ENCODE peak calls at places on chromosomes 12 and 14, in five cellular contexts. S is suprapubic skin, A is H9, Q is H1, I is psoas muscle. E is an unnamed sample.

GRCh38 chr12:116332705-116333380 is 55.4 kb upstream of the MED13L start:
- DNase-seq in S (no peak), I (no peak), A (no peak), Q (no peak), E (no peak)

GRCh38 chr12:74747305-74747704 is 209.7 kb downstream of the ATXN7L3B start:
- DNase-seq in S (no peak), A (no peak), Q (no peak), I (no peak), E (no peak)

GRCh38 chr14:69693145-69693544 is 73.8 kb upstream of the SRSF5 start:
- DNase-seq in I (no peak), Q (no peak), A (no peak), S (no peak), E (no peak)

GRCh38 chr12:3680919-3681594 is 71.9 kb downstream of the CRACR2A start:
- DNase-seq in Q (no peak), I (peak; percentile 74), A (no peak), S (no peak), E (no peak)

GRCh38 chr12:47387991-47388390 is 308.2 kb upstream of the AMIGO2 start:
- DNase-seq in I (no peak), S (no peak), Q (no peak), A (no peak), E (no peak)

GRCh38 chr12:27220988-27221345 is 23.1 kb upstream of the STK38L start:
- DNase-seq in I (no peak), Q (no peak), S (no peak), A (no peak), E (no peak)

GRCh38 chr12:82299617-82300016 is 58.6 kb downstream of the CCDC59 start:
- DNase-seq in S (no peak), I (no peak), A (no peak), Q (no peak), E (no peak)

GRCh38 chr12:53290661-53291060 is 4.7 kb upstream of the PFDN5 start:
- DNase-seq in I (no peak), A (no peak), S (no peak), Q (no peak), E (no peak)

GRCh38 chr12:106145539-106146447 is 7.0 kb upstream of the NUAK1 start:
- DNase-seq in A (peak; percentile 27), Q (no peak), S (no peak), I (no peak), E (no peak)

GRCh38 chr12:94100254-94100653 is 48.1 kb upstream of the PLXNC1 start:
- DNase-seq in Q (no peak), I (peak; percentile 61), S (no peak), A (no peak), E (peak; percentile 9)

GRCh38 chr12:69435644-69436043 is 34.5 kb upstream of the FRS2 start:
- DNase-seq in A (no peak), I (no peak), S (no peak), Q (no peak), E (no peak)

GRCh38 chr14:75277796-75278421 is 719 bp upstream of the FOS start:
- DNase-seq in A (no peak), I (no peak), S (no peak), Q (no peak), E (no peak)

GRCh38 chr12:49357099-49357678 is 10.1 kb upstream of the SPATS2 start:
- DNase-seq in Q (no peak), S (no peak), A (no peak), I (no peak), E (no peak)

GRCh38 chr12:47931187-47931586 is 26.4 kb upstream of the VDR start:
- DNase-seq in A (no peak), I (no peak), S (no peak), Q (no peak), E (no peak)

GRCh38 chr14:102697125-102697900 is 79.9 kb upstream of the TRAF3 start:
- DNase-seq in S (no peak), I (no peak), A (no peak), Q (no peak), E (no peak)

GRCh38 chr14:102530828-102531478 is 21.4 kb upstream of the ANKRD9 start:
- DNase-seq in Q (no peak), A (no peak), S (no peak), I (no peak), E (no peak)

GRCh38 chr12:82524636-82525035 is 162.1 kb upstream of the TMTC2 start:
- DNase-seq in Q (no peak), I (no peak), A (no peak), S (no peak), E (no peak)

GRCh38 chr12:66405395-66405794 is 103.1 kb downstream of the HELB start:
- DNase-seq in Q (no peak), A (no peak), I (no peak), S (no peak), E (no peak)

GRCh38 chr12:10033783-10034381 is 3.4 kb downstream of the CLEC9A start:
- DNase-seq in I (no peak), S (no peak), Q (no peak), A (no peak), E (no peak)

GRCh38 chr14:92555440-92556111 is 42.0 kb downstream of the RIN3 start:
- DNase-seq in S (no peak), Q (no peak), A (no peak), I (no peak), E (no peak)

GRCh38 chr12:64042901-64043300 is 179.2 kb downstream of the KICS2 start:
- DNase-seq in Q (no peak), A (no peak), S (no peak), I (no peak), E (no peak)

GRCh38 chr12:14416658-14417057 is 51.2 kb downstream of the ATF7IP start:
- DNase-seq in I (no peak), A (peak; percentile 46), S (no peak), Q (no peak), E (peak; percentile 41)

GRCh38 chr12:132027636-132028035 is 77.9 kb downstream of the EP400 start:
- DNase-seq in S (no peak), A (no peak), I (no peak), Q (no peak), E (no peak)

GRCh38 chr14:89430271-89430620 is 13.2 kb upstream of the FOXN3 start:
- DNase-seq in S (no peak), Q (no peak), A (no peak), I (no peak), E (no peak)

GRCh38 chr14:53896773-53897172 is 59.9 kb downstream of the BMP4 start:
- DNase-seq in I (no peak), Q (no peak), A (no peak), S (no peak), E (no peak)

GRCh38 chr12:114680498-114681148 is 3.4 kb downstream of the TBX3 start:
- DNase-seq in S (no peak), A (no peak), I (no peak), Q (no peak), E (no peak)

GRCh38 chr12:69099201-69099837 is 140.1 kb upstream of the CPSF6 start:
- DNase-seq in I (no peak), A (peak; percentile 43), S (no peak), Q (no peak), E (no peak)

GRCh38 chr12:111454716-111455447 is 49.2 kb downstream of the SH2B3 start:
- DNase-seq in Q (no peak), I (no peak), S (no peak), A (no peak), E (no peak)

GRCh38 chr12:47811581-47812484 is 7.9 kb downstream of the HDAC7 start:
- DNase-seq in S (no peak), A (no peak), Q (no peak), I (peak; percentile 83), E (no peak)

GRCh38 chr12:63083046-63083445 is 68.0 kb downstream of the AVPR1A start:
- DNase-seq in S (no peak), A (no peak), I (no peak), Q (no peak), E (no peak)

GRCh38 chr14:101719045-101719645 is 42.4 kb upstream of the PPP2R5C start:
- DNase-seq in S (peak; percentile 40), Q (no peak), A (no peak), I (no peak), E (no peak)

GRCh38 chr12:57476162-57476992 is 3.3 kb downstream of the ARHGAP9 start:
- DNase-seq in I (no peak), S (no peak), Q (no peak), A (peak; percentile 64), E (peak; percentile 63)

GRCh38 chr12:113208041-113208934 is 13.0 kb upstream of the TPCN1 start:
- DNase-seq in A (no peak), Q (no peak), I (no peak), S (no peak), E (no peak)

GRCh38 chr12:61138381-61138759 is 1121.8 kb upstream of the USP15 start:
- DNase-seq in Q (no peak), S (no peak), A (no peak), I (no peak), E (no peak)

GRCh38 chr14:105012171-105012985 is 8.5 kb downstream of the CDCA4 start:
- DNase-seq in S (no peak), Q (no peak), I (no peak), A (no peak), E (no peak)
- TF ChIP-seq CTCF in S (peak; percentile 53), Q (peak; percentile 9), I (peak; percentile 46), A (peak; percentile 36), E (no peak)

DNA sequence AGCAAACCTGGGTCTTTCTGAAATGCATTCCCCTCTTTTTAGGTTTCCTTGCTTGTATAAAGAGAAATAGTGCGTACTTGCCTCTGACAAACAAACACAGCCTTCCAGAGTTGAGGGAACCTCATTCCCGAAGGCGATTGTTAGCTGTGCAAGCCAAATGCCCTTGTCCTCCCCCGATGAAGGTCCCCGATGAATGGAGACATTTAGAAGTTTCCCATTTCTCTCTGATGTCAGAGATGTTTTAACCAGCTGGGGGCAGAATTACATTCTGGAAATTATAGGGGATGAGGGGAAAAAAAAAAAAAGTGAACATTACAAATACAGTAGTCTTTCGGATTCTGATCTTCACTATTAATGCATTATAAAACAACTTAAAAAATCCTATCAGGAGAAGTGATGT is 366.8 kb downstream of the VRK1 start:
- DNase-seq in Q (no peak), S (no peak), I (no peak), A (no peak), E (no peak)
- TF ChIP-seq CTCF in Q (no peak), S (no peak), I (no peak), A (no peak), E (no peak)

DNA sequence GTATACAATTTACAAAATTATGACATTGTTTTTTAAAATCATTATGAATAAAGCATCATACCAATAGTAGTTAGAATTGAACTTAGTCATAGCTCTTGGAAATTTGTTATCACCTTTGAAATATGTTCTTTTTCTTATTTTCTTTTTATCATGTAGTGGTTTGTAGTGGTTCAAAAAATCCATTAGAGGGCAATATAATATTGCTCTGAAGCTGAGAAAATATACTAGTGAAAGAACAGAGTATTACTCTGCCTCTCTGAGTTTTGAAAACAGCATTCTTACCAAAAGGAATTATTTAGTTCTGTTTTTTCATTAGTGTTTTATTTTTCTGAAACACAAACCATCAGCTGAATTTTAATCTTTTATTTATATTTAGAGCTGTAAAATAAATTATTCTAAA is 76.2 kb downstream of the PDZRN4 start:
- DNase-seq in A (no peak), Q (no peak), I (no peak), S (no peak), E (no peak)
- TF ChIP-seq CTCF in A (peak; percentile 58), Q (peak; percentile 8), I (peak; percentile 34), S (no peak), E (peak; percentile 24)

DNA sequence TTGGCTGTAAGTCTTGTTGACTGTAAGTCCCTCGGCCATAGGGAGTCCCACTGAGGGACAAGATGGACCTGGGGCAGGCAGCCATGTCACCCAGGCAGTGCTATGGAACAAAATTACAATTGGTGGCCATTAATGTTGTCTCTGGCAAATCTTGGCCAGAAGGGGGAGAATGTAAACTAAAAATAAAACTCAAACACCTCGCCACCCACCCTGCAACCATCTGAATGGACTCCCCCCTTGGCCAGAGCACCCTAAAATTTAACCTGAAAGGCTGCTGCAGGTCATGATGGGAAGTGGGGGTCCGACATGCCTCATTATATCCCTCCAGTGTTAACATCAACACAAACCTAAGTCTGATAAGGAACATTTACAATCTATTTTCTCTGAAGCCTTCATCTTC is 8.2 kb downstream of the SLC22A17 start:
- DNase-seq in S (no peak), A (no peak), I (no peak), Q (no peak), E (no peak)
- TF ChIP-seq CTCF in S (no peak), A (peak; percentile 22), I (no peak), Q (no peak), E (no peak)

E was measured in endothelial cell.